ENCODE peak calls at places on chromosomes 6 and 20, in nine cellular contexts. T is SW 1271; W is mammary epithelial cell; A is sciatic nerve; B is activated naive CD4-positive, alpha-beta T cell treated with anti-CD3 and anti-CD28 coated beads for 36 hours; K is T follicular helper cell; I is B cell; C is fibroblast of pulmonary artery; Q is SW480. U is an unnamed sample.

GRCh38 chr6:136323431-136324112 is 33.9 kb upstream of the BCLAF1 start:
- DNase-seq in C (peak; percentile 11), Q (no peak), I (no peak), K (no peak), T (no peak), B (no peak), W (no peak), A (no peak), U (no peak)

GRCh38 chr6:108660251-108660650 is 99.5 kb downstream of the FOXO3 start:
- DNase-seq in A (no peak), K (no peak), W (no peak), Q (no peak), T (no peak), C (no peak), B (no peak), I (no peak), U (no peak)

GRCh38 chr6:49423817-49424216 is 39.2 kb downstream of the MMUT start:
- DNase-seq in W (peak; percentile 10), K (no peak), C (peak; percentile 50), T (peak; percentile 25), Q (peak; percentile 15), B (no peak), I (no peak), A (no peak), U (no peak)

GRCh38 chr6:70955441-70956190 is 1.2 kb downstream of the B3GAT2 start:
- DNase-seq in B (peak; percentile 93), K (peak; percentile 75), I (peak; percentile 84), Q (peak; percentile 74), A (peak; percentile 91), T (peak; percentile 59), C (peak; percentile 73), W (peak; percentile 66), U (peak; percentile 76)

GRCh38 chr20:56257604-56258003 is 9.1 kb downstream of the MC3R start:
- DNase-seq in B (no peak), Q (no peak), C (no peak), A (no peak), I (no peak), K (no peak), W (peak; percentile 53), T (no peak), U (no peak)

GRCh38 chr6:24397631-24398030 is 5.1 kb upstream of the MRS2 start:
- DNase-seq in K (no peak), C (no peak), B (no peak), A (no peak), I (no peak), Q (no peak), W (no peak), T (no peak), U (no peak)

GRCh38 chr20:63653974-63654680 is 903 bp upstream of the STMN3 start:
- DNase-seq in A (no peak), B (no peak), T (no peak), C (no peak), W (no peak), Q (no peak), I (no peak), K (no peak), U (no peak)

GRCh38 chr6:4727671-4728435 is 48.4 kb upstream of the CDYL start:
- DNase-seq in A (no peak), Q (peak; percentile 73), T (no peak), I (no peak), W (no peak), B (peak; percentile 23), K (no peak), C (no peak), U (peak; percentile 27)

GRCh38 chr6:2961491-2961890 is 9.9 kb downstream of the SERPINB6 start:
- DNase-seq in B (no peak), Q (no peak), A (no peak), I (no peak), K (no peak), W (no peak), T (no peak), C (no peak), U (no peak)

GRCh38 chr6:157770946-157771345 is 52.1 kb upstream of the SNX9 start:
- DNase-seq in I (no peak), C (no peak), T (peak; percentile 35), A (no peak), K (no peak), W (peak; percentile 88), B (no peak), Q (no peak), U (no peak)

GRCh38 chr6:55379895-55380294 is 52.6 kb downstream of the GFRAL start:
- DNase-seq in A (no peak), Q (no peak), I (no peak), W (no peak), C (peak; percentile 51), B (no peak), K (no peak), T (no peak), U (no peak)

GRCh38 chr6:30154709-30155521 is 6.1 kb downstream of the TRIM10 start:
- DNase-seq in T (no peak), Q (peak; percentile 72), K (no peak), I (no peak), W (peak; percentile 61), B (no peak), A (no peak), C (peak; percentile 75), U (peak; percentile 73)

GRCh38 chr6:10391299-10391630 is 23.6 kb downstream of the TFAP2A start:
- DNase-seq in A (no peak), C (no peak), I (no peak), K (no peak), Q (no peak), B (no peak), W (no peak), T (no peak), U (no peak)

GRCh38 chr6:165726915-165727314 is 63.9 kb upstream of the PDE10A start:
- DNase-seq in K (no peak), I (no peak), T (no peak), B (no peak), C (peak; percentile 7), W (no peak), A (peak; percentile 72), Q (no peak), U (no peak)

GRCh38 chr6:88426005-88426404 is 259.9 kb upstream of the CNR1 start:
- DNase-seq in K (no peak), Q (no peak), T (no peak), I (no peak), B (no peak), A (no peak), W (no peak), C (no peak), U (no peak)

GRCh38 chr6:53487080-53487479 is 57.8 kb downstream of the GCLC start:
- DNase-seq in T (no peak), I (no peak), W (no peak), B (no peak), A (no peak), Q (no peak), K (no peak), C (no peak), U (no peak)

GRCh38 chr6:38259736-38260135 is 380.0 kb downstream of the BTBD9 start:
- DNase-seq in B (no peak), A (no peak), W (peak; percentile 56), Q (no peak), T (peak; percentile 87), I (no peak), C (peak; percentile 57), K (no peak), U (no peak)

GRCh38 chr20:38220587-38220986 is 39.9 kb downstream of the KIAA1755 start:
- DNase-seq in I (no peak), B (no peak), A (peak; percentile 45), C (no peak), Q (no peak), T (no peak), K (no peak), W (no peak), U (no peak)

GRCh38 chr20:47355489-47356219 is 845 bp downstream of the ZMYND8 start:
- DNase-seq in Q (peak; percentile 34), A (no peak), I (no peak), W (no peak), C (peak; percentile 56), T (peak; percentile 49), K (no peak), B (peak; percentile 25), U (no peak)

GRCh38 chr20:25355191-25355590 is 35.4 kb downstream of the ABHD12 start:
- DNase-seq in W (no peak), T (no peak), I (no peak), C (no peak), A (no peak), Q (no peak), B (no peak), K (no peak), U (no peak)

GRCh38 chr6:121285041-121285440 is 49.2 kb downstream of the TBC1D32 start:
- DNase-seq in W (peak; percentile 29), K (no peak), C (peak; percentile 62), Q (no peak), T (no peak), B (no peak), A (no peak), I (no peak), U (no peak)

GRCh38 chr6:72953901-72954494 is 271.3 kb downstream of the KHDC1L start:
- DNase-seq in C (peak; percentile 65), W (peak; percentile 73), I (no peak), T (no peak), K (no peak), A (no peak), B (no peak), Q (no peak), U (no peak)

GRCh38 chr6:168355716-168356522 is 36.3 kb upstream of the DACT2 start:
- DNase-seq in Q (peak; percentile 60), I (no peak), W (no peak), K (no peak), T (peak; percentile 10), B (peak; percentile 25), C (peak; percentile 65), A (no peak), U (no peak)

GRCh38 chr6:161694995-161695394 is 421.1 kb upstream of the AGPAT4 start:
- DNase-seq in W (no peak), Q (peak; percentile 9), B (peak; percentile 6), C (peak; percentile 39), K (no peak), A (no peak), I (no peak), T (no peak), U (peak; percentile 20)

GRCh38 chr6:169536446-169537170 is 165.2 kb downstream of the WDR27 start:
- DNase-seq in K (no peak), T (no peak), B (no peak), A (no peak), C (peak; percentile 48), I (no peak), Q (peak; percentile 4), W (peak; percentile 63), U (no peak)

GRCh38 chr20:60993647-60994046 is 258.4 kb upstream of the CDH4 start:
- DNase-seq in C (no peak), W (no peak), Q (peak; percentile 17), K (no peak), A (no peak), T (peak; percentile 25), B (no peak), I (no peak), U (no peak)

GRCh38 chr6:126628125-126628524 is 288.2 kb downstream of the CENPW start:
- DNase-seq in T (no peak), I (no peak), Q (no peak), B (no peak), C (no peak), W (no peak), K (no peak), A (no peak), U (no peak)

GRCh38 chr20:52039746-52040145 is 151.8 kb downstream of the ZFP64 start:
- DNase-seq in T (no peak), Q (no peak), A (no peak), K (no peak), B (no peak), W (no peak), I (no peak), C (no peak), U (no peak)

GRCh38 chr6:19492631-19493030 is 344.5 kb upstream of the ID4 start:
- DNase-seq in A (no peak), K (no peak), Q (no peak), C (no peak), W (no peak), B (no peak), T (no peak), I (no peak), U (no peak)

GRCh38 chr6:7522873-7523272 is 18.6 kb upstream of the DSP start:
- DNase-seq in T (no peak), I (no peak), A (no peak), C (no peak), K (no peak), B (no peak), Q (no peak), W (no peak), U (no peak)

GRCh38 chr6:54800201-54800600 is 46.4 kb upstream of the FAM83B start:
- DNase-seq in W (no peak), A (no peak), B (no peak), C (no peak), T (no peak), K (no peak), Q (no peak), I (no peak), U (no peak)